ENCODE peak calls at places on chromosomes 1 and 21, in six cellular contexts. R, X, A, I, K and C are unnamed samples.

GRCh38 chr1:194487172-194487571 is 1300.8 kb upstream of the B3GALT2 start:
- DNase-seq in K (no peak), R (no peak), A (no peak), I (no peak), X (no peak), C (no peak)

GRCh38 chr1:36116906-36117305 is 8.1 kb downstream of the COL8A2 start:
- DNase-seq in K (no peak), A (no peak), I (no peak), R (no peak), X (no peak), C (no peak)

GRCh38 chr21:16002872-16003466 is 273.2 kb downstream of the USP25 start:
- DNase-seq in R (peak; percentile 57), X (peak; percentile 66), A (no peak), I (no peak), K (no peak), C (no peak)

GRCh38 chr1:66943361-66943969 is 18.7 kb downstream of the MIER1 start:
- DNase-seq in R (no peak), X (peak; percentile 45), K (no peak), I (no peak), A (no peak), C (no peak)

GRCh38 chr1:184002071-184002470 is 35.5 kb downstream of the COLGALT2 start:
- DNase-seq in X (peak; percentile 72), A (no peak), I (no peak), R (peak; percentile 91), K (no peak), C (peak; percentile 94)

GRCh38 chr1:239547987-239548386 is 161.6 kb downstream of the CHRM3 start:
- DNase-seq in I (no peak), K (no peak), R (no peak), A (no peak), X (no peak), C (no peak)

GRCh38 chr1:223207293-223208066 is 64.4 kb upstream of the TLR5 start:
- DNase-seq in R (no peak), X (no peak), K (no peak), I (no peak), A (no peak), C (no peak)

GRCh38 chr1:23422955-23423354 is 1.6 kb downstream of the TCEA3 start:
- DNase-seq in K (no peak), A (no peak), X (no peak), I (peak; percentile 25), R (no peak), C (no peak)

GRCh38 chr1:203328714-203329122 is 22.2 kb downstream of the FMOD start:
- DNase-seq in I (peak; percentile 74), A (no peak), R (no peak), K (peak; percentile 60), X (no peak), C (peak; percentile 70)

GRCh38 chr21:35138665-35139381 is 89.7 kb upstream of the RUNX1 start:
- DNase-seq in K (no peak), A (no peak), X (peak; percentile 31), R (peak; percentile 85), I (no peak), C (peak; percentile 94)

GRCh38 chr1:227357229-227358078 is 39.2 kb upstream of the CDC42BPA start:
- DNase-seq in R (peak; percentile 95), A (peak; percentile 54), I (peak; percentile 69), X (peak; percentile 89), K (peak; percentile 78), C (peak; percentile 31)

GRCh38 chr1:7808253-7808844 is 24.3 kb downstream of the PER3 start:
- DNase-seq in R (peak; percentile 61), I (no peak), X (peak; percentile 74), K (no peak), A (no peak), C (no peak)

GRCh38 chr1:101190441-101190840 is 46.4 kb upstream of the S1PR1 start:
- DNase-seq in A (no peak), X (no peak), I (no peak), R (peak; percentile 53), K (no peak), C (no peak)

GRCh38 chr1:24925082-24925779 is 4.8 kb downstream of the RUNX3 start:
- DNase-seq in I (peak; percentile 41), A (no peak), X (no peak), K (no peak), R (no peak), C (no peak)

GRCh38 chr1:243924188-243924587 is 74.1 kb upstream of the AKT3 start:
- DNase-seq in K (no peak), I (no peak), R (peak; percentile 64), A (no peak), X (peak; percentile 51), C (no peak)

GRCh38 chr1:168621356-168621755 is 45.0 kb downstream of the XCL1 start:
- DNase-seq in K (no peak), A (no peak), I (no peak), X (no peak), R (peak; percentile 33), C (no peak)

GRCh38 chr1:163054056-163054706 is 15.0 kb upstream of the RGS4 start:
- DNase-seq in A (peak; percentile 52), R (no peak), I (no peak), K (peak; percentile 45), X (no peak), C (no peak)

DNA sequence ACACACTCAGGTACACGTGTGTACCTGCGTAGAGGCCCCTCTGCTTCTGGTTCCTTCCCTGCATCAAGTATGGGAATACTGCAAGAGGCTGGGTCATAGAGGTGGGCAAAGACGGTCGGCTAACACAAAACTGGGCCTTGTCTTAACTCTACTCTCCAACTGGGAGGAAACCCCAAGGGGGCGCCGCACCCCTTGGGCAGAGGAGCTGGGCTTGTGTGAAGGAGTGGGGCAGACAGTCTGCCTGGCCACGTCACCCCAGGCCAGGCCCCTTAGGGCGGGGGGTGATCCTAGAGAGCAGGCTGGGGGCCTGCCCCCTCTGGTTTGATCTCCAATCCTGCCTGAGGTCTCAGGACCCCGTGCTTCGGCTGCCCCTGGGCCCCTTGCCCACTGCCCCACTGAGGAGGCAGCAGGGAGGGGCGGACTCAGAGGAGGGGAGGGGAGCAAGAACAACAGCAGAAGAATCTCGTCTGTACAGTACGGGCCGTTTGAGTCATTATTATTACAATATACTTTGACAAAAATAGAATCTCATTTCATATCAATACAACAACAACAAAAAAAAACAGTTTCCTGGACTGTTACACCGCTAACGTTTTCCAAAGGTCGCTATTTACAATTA is 34.7 kb downstream of the MEF2D start:
- DNase-seq in K (no peak), A (no peak), I (no peak), R (no peak), X (peak; percentile 36), C (no peak)
- TF ChIP-seq CTCF in K (peak; percentile 30), A (no peak), I (no peak), R (peak; percentile 14), X (no peak), C (peak; percentile 38)

GRCh38 chr1:230427981-230428380 is 1.8 kb upstream of the PGBD5 start:
- DNase-seq in K (no peak), R (no peak), I (no peak), A (no peak), X (no peak), C (no peak)
- H3K4me3 ChIP-seq in K (no peak overlapping the region), R (no peak overlapping the region), I (no peak overlapping the region), A (no peak overlapping the region), X (no peak overlapping the region), C (no peak overlapping the region)

GRCh38 chr1:230696722-230697432 is 17.0 kb downstream of the AGT start:
- DNase-seq in K (no peak), X (peak; percentile 15), R (no peak), A (no peak), I (no peak), C (no peak)
- TF ChIP-seq CTCF in K (no peak), X (no peak), R (no peak), A (no peak), I (no peak), C (no peak)

GRCh38 chr1:33572387-33572786 is 99.9 kb downstream of the ZSCAN20 start:
- DNase-seq in X (no peak), K (no peak), I (no peak), R (no peak), A (no peak), C (no peak)
- H3K4me3 ChIP-seq in X (no peak overlapping the region), K (no peak overlapping the region), I (no peak overlapping the region), R (no peak overlapping the region), A (no peak overlapping the region), C (no peak overlapping the region)

DNA sequence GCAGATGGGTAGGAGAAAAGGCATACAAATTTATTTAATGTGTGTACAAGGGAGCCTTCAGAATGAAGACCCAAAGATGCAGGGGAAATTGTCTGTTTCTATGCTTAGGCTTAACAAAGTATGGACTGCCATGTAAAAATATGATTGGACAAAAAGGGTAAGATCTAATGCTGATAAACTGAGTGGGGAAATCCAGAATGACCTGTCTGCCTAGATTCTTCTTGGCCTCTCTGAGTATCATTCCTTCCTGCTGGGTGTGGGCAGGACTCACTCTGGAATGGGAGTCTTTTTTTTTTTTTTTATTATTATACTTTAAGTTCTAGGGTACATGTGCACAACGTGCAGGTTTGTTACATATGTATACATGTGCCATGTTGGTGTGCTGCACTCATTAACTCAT is 61.0 kb downstream of the IGSF5 start:
- DNase-seq in X (no peak), R (no peak), I (no peak), A (no peak), K (no peak), C (no peak)
- TF ChIP-seq CTCF in X (no peak), R (no peak), I (no peak), A (no peak), K (no peak), C (no peak)

DNA sequence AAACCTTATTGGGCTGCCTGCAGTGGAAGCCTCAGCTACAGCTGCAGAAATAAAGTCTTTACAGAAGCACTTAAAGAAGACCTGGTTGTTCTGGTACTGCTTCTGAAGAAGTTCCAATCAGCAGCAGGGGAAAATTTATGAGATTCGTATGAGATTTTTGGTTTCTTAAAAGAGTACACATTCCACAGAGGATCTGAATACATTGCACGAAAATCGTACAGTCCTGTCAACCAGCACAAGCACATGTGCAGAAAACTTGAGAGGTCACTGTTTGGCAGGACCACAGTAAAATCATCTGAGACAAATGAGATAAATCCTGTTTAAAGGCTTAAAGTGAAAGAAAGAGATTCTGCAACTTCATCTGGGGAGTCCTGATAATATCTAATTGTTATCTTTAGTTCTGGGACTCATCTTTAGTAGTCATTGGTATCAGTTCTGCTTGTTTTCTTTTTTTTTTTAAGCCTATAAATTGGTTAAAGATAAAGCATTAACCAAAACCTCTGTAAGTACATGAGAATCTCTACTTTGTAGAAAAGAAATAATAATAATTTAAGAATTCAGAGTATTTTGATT is 109.8 kb upstream of the ADGRL2 start:
- DNase-seq in R (no peak), K (no peak), I (no peak), A (no peak), X (peak; percentile 26), C (no peak)
- H3K4me3 ChIP-seq in R (no peak overlapping the region), K (no peak overlapping the region), I (no peak overlapping the region), A (no peak overlapping the region), X (no peak overlapping the region), C (no peak overlapping the region)

GRCh38 chr1:97499667-97500066 is 421.2 kb downstream of the DPYD start:
- DNase-seq in X (peak; percentile 25), I (no peak), A (no peak), K (no peak), R (peak; percentile 51), C (no peak)
- TF ChIP-seq CTCF in X (no peak), I (no peak), A (no peak), K (no peak), R (no peak), C (no peak)